ENCODE peak calls at places on chromosomes 16 and 17, in seven cellular contexts. One of them, this sample, is unnamed.

GRCh38 chr17:40518401-40519088 is 17.1 kb upstream of the TNS4 start:
- DNase-seq in lower leg skin: peak
- DNase-seq in uterus: peak
- DNase-seq in heart left ventricle: peak
- DNase-seq in transverse colon: peak
- DNase-seq in K562: no peak
- DNase-seq in body of pancreas: no peak
- DNase-seq in this sample: no peak

GRCh38 chr17:59332890-59333377 is 1.5 kb downstream of the YPEL2 start:
- DNase-seq in lower leg skin: peak
- DNase-seq in heart left ventricle: peak
- DNase-seq in K562: no peak
- DNase-seq in transverse colon: peak
- DNase-seq in body of pancreas: peak
- DNase-seq in uterus: peak
- DNase-seq in this sample: no peak

GRCh38 chr17:3039748-3040147 is 23.7 kb downstream of the OR1D5 start:
- DNase-seq in uterus: no peak
- DNase-seq in lower leg skin: no peak
- DNase-seq in heart left ventricle: no peak
- DNase-seq in transverse colon: no peak
- DNase-seq in body of pancreas: no peak
- DNase-seq in K562: no peak
- DNase-seq in this sample: no peak

GRCh38 chr17:58755577-58756245 is at the start of gene PPM1E:
- DNase-seq in lower leg skin: no peak
- DNase-seq in K562: peak
- DNase-seq in heart left ventricle: peak
- DNase-seq in body of pancreas: peak
- DNase-seq in uterus: peak
- DNase-seq in transverse colon: peak
- DNase-seq in this sample: peak

GRCh38 chr17:29747660-29748059 is 124.9 kb upstream of the CORO6 start:
- DNase-seq in transverse colon: no peak
- DNase-seq in K562: no peak
- DNase-seq in lower leg skin: no peak
- DNase-seq in body of pancreas: no peak
- DNase-seq in uterus: no peak
- DNase-seq in heart left ventricle: no peak
- DNase-seq in this sample: no peak

GRCh38 chr17:63840591-63841349 is 1.7 kb downstream of the SMARCD2 start:
- DNase-seq in transverse colon: no peak
- DNase-seq in lower leg skin: no peak
- DNase-seq in K562: no peak
- DNase-seq in heart left ventricle: peak
- DNase-seq in body of pancreas: no peak
- DNase-seq in uterus: no peak
- DNase-seq in this sample: no peak

GRCh38 chr17:7589204-7589868 is 558 bp downstream of the SOX15 start:
- DNase-seq in uterus: peak
- DNase-seq in body of pancreas: peak
- DNase-seq in K562: no peak
- DNase-seq in transverse colon: peak
- DNase-seq in lower leg skin: peak
- DNase-seq in heart left ventricle: peak
- DNase-seq in this sample: peak

GRCh38 chr16:31472559-31473203 is 729 bp downstream of the TGFB1I1 start:
- DNase-seq in K562: peak
- DNase-seq in uterus: peak
- DNase-seq in transverse colon: peak
- DNase-seq in body of pancreas: peak
- DNase-seq in lower leg skin: peak
- DNase-seq in heart left ventricle: peak
- DNase-seq in this sample: no peak

GRCh38 chr16:81744385-81744784 is 34.7 kb upstream of the PLCG2 start:
- DNase-seq in heart left ventricle: no peak
- DNase-seq in lower leg skin: no peak
- DNase-seq in transverse colon: no peak
- DNase-seq in uterus: no peak
- DNase-seq in body of pancreas: no peak
- DNase-seq in K562: no peak
- DNase-seq in this sample: no peak

GRCh38 chr16:81746566-81746965 is 32.5 kb upstream of the PLCG2 start:
- DNase-seq in K562: no peak
- DNase-seq in transverse colon: no peak
- DNase-seq in body of pancreas: no peak
- DNase-seq in lower leg skin: no peak
- DNase-seq in uterus: no peak
- DNase-seq in heart left ventricle: no peak
- DNase-seq in this sample: no peak

GRCh38 chr16:81748476-81749198 is 30.5 kb upstream of the PLCG2 start:
- DNase-seq in uterus: no peak
- DNase-seq in heart left ventricle: no peak
- DNase-seq in body of pancreas: no peak
- DNase-seq in transverse colon: no peak
- DNase-seq in K562: no peak
- DNase-seq in lower leg skin: no peak
- DNase-seq in this sample: no peak

GRCh38 chr16:81744911-81745310 is 34.2 kb upstream of the PLCG2 start:
- DNase-seq in heart left ventricle: no peak
- DNase-seq in K562: no peak
- DNase-seq in lower leg skin: no peak
- DNase-seq in transverse colon: no peak
- DNase-seq in body of pancreas: no peak
- DNase-seq in uterus: no peak
- DNase-seq in this sample: no peak

DNA sequence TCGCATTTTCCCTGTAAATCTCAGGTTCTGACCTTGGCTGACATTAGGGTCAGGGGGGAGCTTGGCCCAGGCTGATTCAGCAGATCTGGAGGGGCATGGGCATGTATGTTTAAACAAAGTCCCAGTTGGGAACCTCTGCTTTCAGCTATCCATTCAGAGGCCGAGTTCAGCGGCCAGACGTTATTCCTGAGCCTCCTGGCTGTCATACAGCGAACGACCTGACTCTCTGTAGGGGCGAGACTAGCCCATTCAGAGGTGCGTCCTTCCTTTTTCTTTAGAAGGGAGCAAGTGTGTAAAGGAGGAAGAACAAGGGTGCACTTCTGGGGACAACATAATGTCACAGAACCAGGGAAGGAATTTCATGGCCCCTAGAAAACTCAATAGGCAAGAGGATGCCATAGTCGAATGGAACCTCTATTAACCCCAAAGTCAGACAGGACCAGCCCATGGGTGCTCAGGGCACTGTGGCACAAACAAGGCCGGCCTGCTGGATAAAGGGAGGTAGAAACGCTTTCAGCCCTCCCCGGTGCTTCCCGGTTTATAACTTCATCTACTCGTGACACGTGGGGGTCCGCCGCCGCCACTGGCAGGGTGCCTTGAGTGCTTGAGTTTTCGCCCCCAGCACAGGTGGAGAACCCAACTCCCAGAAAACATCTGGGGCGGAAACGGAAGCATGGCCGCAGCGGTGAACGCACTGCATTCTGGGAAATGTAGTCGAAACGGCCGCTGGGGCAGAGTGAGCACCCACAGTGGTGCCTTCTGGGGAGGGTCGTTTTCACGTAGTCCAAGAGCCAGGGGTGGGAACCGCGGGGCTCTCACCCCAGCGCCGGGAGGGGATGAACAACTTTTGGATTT is 33.2 kb upstream of the PLCG2 start:
- DNase-seq in body of pancreas: peak
- DNase-seq in lower leg skin: peak
- DNase-seq in K562: peak
- DNase-seq in heart left ventricle: peak
- DNase-seq in transverse colon: peak
- DNase-seq in uterus: peak
- DNase-seq in this sample: peak
- TF ChIP-seq POLR2A in body of pancreas: no peak
- TF ChIP-seq POLR2A in lower leg skin: no peak
- TF ChIP-seq POLR2A in K562: peak
- TF ChIP-seq POLR2A in heart left ventricle: peak
- TF ChIP-seq POLR2A in transverse colon: no peak
- TF ChIP-seq POLR2A in uterus: no peak
- TF ChIP-seq POLR2A in this sample: peak

GRCh38 chr17:50668838-50669581 is 34.3 kb downstream of the ABCC3 start:
- DNase-seq in uterus: no peak
- DNase-seq in heart left ventricle: no peak
- DNase-seq in body of pancreas: no peak
- DNase-seq in transverse colon: no peak
- DNase-seq in lower leg skin: no peak
- DNase-seq in K562: no peak
- DNase-seq in this sample: no peak

GRCh38 chr17:50666316-50666715 is 31.6 kb downstream of the ABCC3 start:
- DNase-seq in lower leg skin: no peak
- DNase-seq in K562: no peak
- DNase-seq in transverse colon: no peak
- DNase-seq in body of pancreas: no peak
- DNase-seq in uterus: no peak
- DNase-seq in heart left ventricle: no peak
- DNase-seq in this sample: no peak

GRCh38 chr17:50665838-50666237 is 31.2 kb downstream of the ABCC3 start:
- DNase-seq in uterus: no peak
- DNase-seq in body of pancreas: no peak
- DNase-seq in K562: no peak
- DNase-seq in transverse colon: no peak
- DNase-seq in lower leg skin: no peak
- DNase-seq in heart left ventricle: no peak
- DNase-seq in this sample: no peak

GRCh38 chr17:50667259-50668024 is 32.8 kb downstream of the ABCC3 start:
- DNase-seq in uterus: no peak
- DNase-seq in heart left ventricle: no peak
- DNase-seq in K562: no peak
- DNase-seq in lower leg skin: no peak
- DNase-seq in body of pancreas: no peak
- DNase-seq in transverse colon: no peak
- DNase-seq in this sample: no peak

DNA sequence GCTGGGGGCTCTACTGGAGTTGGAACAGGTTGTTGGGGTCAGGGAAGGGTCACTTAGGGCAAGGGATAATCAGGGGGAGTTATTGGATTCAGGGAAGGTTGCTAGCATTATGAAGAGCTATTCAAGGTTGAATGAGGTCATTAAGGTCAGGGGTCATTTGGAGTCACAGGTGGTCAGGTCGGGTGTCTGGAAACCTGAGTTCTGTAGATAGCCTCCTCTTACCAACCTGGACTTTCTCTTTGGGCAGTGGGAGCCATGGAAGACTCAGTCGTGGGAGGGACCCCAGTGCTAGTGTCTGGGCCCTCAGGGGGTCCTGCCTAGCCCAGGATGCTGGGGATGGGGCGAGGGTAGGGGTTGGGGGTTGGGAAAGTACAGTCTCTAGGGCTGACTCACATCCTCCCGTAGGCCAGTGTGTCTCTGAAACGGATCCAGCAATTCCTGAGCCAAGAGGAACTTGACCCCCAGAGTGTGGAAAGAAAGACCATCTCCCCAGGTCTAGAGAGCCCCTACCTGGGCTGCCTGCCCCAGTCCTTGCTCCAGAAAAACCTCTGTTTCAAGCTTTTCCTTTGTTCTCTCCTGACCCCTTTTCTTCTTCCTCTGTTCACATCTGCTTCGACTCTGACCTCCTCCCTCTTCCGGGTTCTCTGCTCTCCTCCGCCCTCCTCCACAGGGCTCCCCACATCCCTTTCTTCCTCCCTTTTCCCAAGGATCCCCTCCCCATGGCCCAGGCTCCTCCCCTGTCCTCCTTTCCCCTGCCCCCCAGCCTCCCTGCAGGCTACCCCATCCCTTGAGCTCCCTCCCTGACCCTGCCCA is 33.5 kb downstream of the ABCC3 start:
- DNase-seq in heart left ventricle: no peak
- DNase-seq in K562: no peak
- DNase-seq in body of pancreas: no peak
- DNase-seq in lower leg skin: no peak
- DNase-seq in transverse colon: no peak
- DNase-seq in uterus: no peak
- DNase-seq in this sample: no peak
- TF ChIP-seq POLR2A in heart left ventricle: no peak
- TF ChIP-seq POLR2A in K562: no peak
- TF ChIP-seq POLR2A in body of pancreas: no peak
- TF ChIP-seq POLR2A in lower leg skin: no peak
- TF ChIP-seq POLR2A in transverse colon: no peak
- TF ChIP-seq POLR2A in uterus: no peak
- TF ChIP-seq POLR2A in this sample: no peak

GRCh38 chr16:63057342-63057741 is 1021.1 kb upstream of the CDH8 start:
- DNase-seq in body of pancreas: no peak
- DNase-seq in uterus: no peak
- DNase-seq in heart left ventricle: no peak
- DNase-seq in K562: no peak
- DNase-seq in transverse colon: no peak
- DNase-seq in lower leg skin: no peak
- DNase-seq in this sample: no peak

GRCh38 chr16:63067141-63067540 is 1030.9 kb upstream of the CDH8 start:
- DNase-seq in uterus: no peak
- DNase-seq in lower leg skin: no peak
- DNase-seq in transverse colon: no peak
- DNase-seq in heart left ventricle: no peak
- DNase-seq in body of pancreas: no peak
- DNase-seq in K562: no peak
- DNase-seq in this sample: no peak

GRCh38 chr16:63066552-63066951 is 1030.3 kb upstream of the CDH8 start:
- DNase-seq in K562: no peak
- DNase-seq in heart left ventricle: no peak
- DNase-seq in body of pancreas: no peak
- DNase-seq in transverse colon: no peak
- DNase-seq in lower leg skin: no peak
- DNase-seq in uterus: no peak
- DNase-seq in this sample: no peak

GRCh38 chr16:63061319-63061718 is 1025.1 kb upstream of the CDH8 start:
- DNase-seq in uterus: no peak
- DNase-seq in lower leg skin: no peak
- DNase-seq in K562: no peak
- DNase-seq in transverse colon: no peak
- DNase-seq in body of pancreas: no peak
- DNase-seq in heart left ventricle: no peak
- DNase-seq in this sample: no peak
- TF ChIP-seq POLR2A in uterus: no peak
- TF ChIP-seq POLR2A in lower leg skin: no peak
- TF ChIP-seq POLR2A in K562: no peak
- TF ChIP-seq POLR2A in transverse colon: no peak
- TF ChIP-seq POLR2A in body of pancreas: no peak
- TF ChIP-seq POLR2A in heart left ventricle: no peak
- TF ChIP-seq POLR2A in this sample: no peak

DNA sequence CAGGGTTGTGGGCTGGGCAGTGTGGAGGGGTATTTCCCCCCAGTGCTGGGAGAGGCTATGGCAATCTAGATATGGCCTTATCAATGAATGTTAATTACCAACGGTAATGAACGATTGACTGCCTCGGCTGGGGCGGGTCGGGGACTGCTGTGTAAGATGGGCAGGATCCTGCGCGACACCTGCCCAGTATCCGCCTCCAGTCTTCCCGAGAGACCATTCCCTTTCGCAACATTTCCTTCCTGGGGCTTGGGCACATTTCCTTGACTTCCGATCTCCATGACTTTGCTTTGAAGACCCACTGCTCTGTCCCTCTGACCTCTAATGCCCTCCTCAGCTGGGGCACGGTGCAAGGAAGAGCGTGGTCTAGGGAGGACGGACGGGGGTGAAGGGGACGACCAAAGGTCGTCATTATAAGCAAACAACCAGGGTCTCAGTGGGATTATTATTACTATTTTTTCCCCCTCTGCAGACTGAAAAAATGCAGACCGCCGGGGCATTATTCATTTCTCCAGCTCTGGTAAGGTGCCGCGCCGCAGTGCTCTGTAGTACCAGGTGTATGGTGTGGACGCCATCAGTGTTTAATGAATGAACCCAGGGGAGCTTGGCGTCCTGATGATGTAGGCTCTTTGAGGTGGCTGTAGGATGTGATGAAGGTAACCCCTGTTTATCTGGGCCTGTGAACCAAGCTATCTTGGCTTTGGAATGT is 506 bp downstream of the ATP5MC1 start:
- DNase-seq in K562: no peak
- DNase-seq in body of pancreas: no peak
- DNase-seq in transverse colon: no peak
- DNase-seq in lower leg skin: no peak
- DNase-seq in heart left ventricle: no peak
- DNase-seq in uterus: no peak
- DNase-seq in this sample: no peak
- TF ChIP-seq POLR2A in K562: no peak
- TF ChIP-seq POLR2A in body of pancreas: no peak
- TF ChIP-seq POLR2A in transverse colon: no peak
- TF ChIP-seq POLR2A in lower leg skin: no peak
- TF ChIP-seq POLR2A in heart left ventricle: no peak
- TF ChIP-seq POLR2A in uterus: no peak
- TF ChIP-seq POLR2A in this sample: no peak